ENCODE peak calls at places on chromosomes 4 and X, in six cellular contexts. P, Y, B, L, Q and I are unnamed samples.

GRCh38 chr4:8538703-8539567 is 41.3 kb upstream of the GPR78 start:
- DNase-seq in P (no peak), Y (no peak), B (peak), L (peak), Q (no peak), I (no peak)

GRCh38 chr4:184275766-184276165 is 58.1 kb upstream of the ENPP6 start:
- DNase-seq in P (no peak), Y (no peak), B (peak), L (no peak), Q (no peak), I (no peak)

GRCh38 chrX:120517936-120518335 is 42.8 kb downstream of the CUL4B start:
- DNase-seq in P (no peak), Y (no peak), B (peak), L (peak), Q (no peak), I (no peak)

GRCh38 chrX:30887721-30888120 is 1.3 kb downstream of the TAB3 start:
- DNase-seq in P (no peak), Y (no peak), B (no peak), L (no peak), Q (peak), I (no peak)

GRCh38 chrX:65866762-65867161 is 173.1 kb downstream of the VSIG4 start:
- DNase-seq in P (no peak), Y (no peak), B (no peak), L (no peak), Q (no peak), I (no peak)

GRCh38 chr4:139454646-139455045 is 725 bp downstream of the RAB33B start:
- DNase-seq in P (no peak), Y (no peak), B (peak), L (peak), Q (no peak), I (no peak)

GRCh38 chrX:154660506-154660905 is 7.1 kb upstream of the CTAG2 start:
- DNase-seq in P (no peak), Y (no peak), B (no peak), L (no peak), Q (no peak), I (no peak)

GRCh38 chrX:16559206-16559619 is 90.7 kb upstream of the S100G start:
- DNase-seq in P (no peak), Y (no peak), B (peak), L (no peak), Q (no peak), I (no peak)

GRCh38 chrX:109774706-109775105 is 41.6 kb upstream of the ACSL4 start:
- DNase-seq in P (no peak), Y (no peak), B (no peak), L (peak), Q (no peak), I (no peak)

GRCh38 chrX:55109304-55109703 is 20.5 kb downstream of the PAGE2 start:
- DNase-seq in P (no peak), Y (no peak), B (no peak), L (peak), Q (no peak), I (no peak)

GRCh38 chrX:45508459-45508858 is 307.8 kb upstream of the DIPK2B start:
- DNase-seq in P (no peak), Y (no peak), B (peak), L (peak), Q (no peak), I (no peak)

GRCh38 chrX:42519666-42520231 is 258.2 kb downstream of the PPP1R2C start:
- DNase-seq in P (no peak), Y (no peak), B (peak), L (peak), Q (no peak), I (no peak)

GRCh38 chrX:154368630-154369452 is 5.6 kb downstream of the FLNA start:
- DNase-seq in P (peak), Y (peak), B (peak), L (peak), Q (peak), I (no peak)

GRCh38 chr4:171022698-171023378 is 790.4 kb upstream of the GALNTL6 start:
- DNase-seq in P (no peak), Y (no peak), B (no peak), L (no peak), Q (no peak), I (no peak)

GRCh38 chr4:176788971-176789370 is 3.8 kb downstream of the VEGFC start:
- DNase-seq in P (no peak), Y (no peak), B (peak), L (no peak), Q (no peak), I (no peak)

GRCh38 chr4:111806331-111806730 is 338.9 kb upstream of the FAM241A start:
- DNase-seq in P (no peak), Y (no peak), B (no peak), L (no peak), Q (no peak), I (no peak)

GRCh38 chr4:63170923-63171322 is 1238.3 kb downstream of the TECRL start:
- DNase-seq in P (no peak), Y (no peak), B (no peak), L (no peak), Q (no peak), I (no peak)

GRCh38 chrX:103475381-103475780 is 43.9 kb downstream of the RAB40A start:
- DNase-seq in P (no peak), Y (no peak), B (no peak), L (no peak), Q (no peak), I (no peak)

GRCh38 chr4:40984051-40984450 is 230.3 kb downstream of the APBB2 start:
- DNase-seq in P (no peak), Y (peak), B (no peak), L (no peak), Q (no peak), I (peak)

GRCh38 chr4:808860-809570 is 16.9 kb downstream of the CPLX1 start:
- DNase-seq in P (no peak), Y (no peak), B (no peak), L (no peak), Q (no peak), I (peak)

GRCh38 chr4:23956601-23957364 is 66.9 kb upstream of the PPARGC1A start:
- DNase-seq in P (no peak), Y (no peak), B (no peak), L (peak), Q (no peak), I (no peak)

GRCh38 chr4:112361181-112361791 is 64.1 kb downstream of the ALPK1 start:
- DNase-seq in P (no peak), Y (no peak), B (no peak), L (peak), Q (peak), I (no peak)

GRCh38 chr4:41069838-41070237 is 144.5 kb downstream of the APBB2 start:
- DNase-seq in P (no peak), Y (no peak), B (no peak), L (no peak), Q (no peak), I (no peak)

GRCh38 chr4:6999172-7000086 is 43.7 kb upstream of the TADA2B start:
- DNase-seq in P (no peak), Y (no peak), B (no peak), L (no peak), Q (peak), I (peak)

GRCh38 chr4:185535818-185536729 is 767 bp upstream of the PDLIM3 start:
- DNase-seq in P (no peak), Y (peak), B (peak), L (no peak), Q (no peak), I (peak)

GRCh38 chr4:71962622-71963264 is 69.1 kb upstream of the NPFFR2 start:
- DNase-seq in P (no peak), Y (no peak), B (no peak), L (no peak), Q (no peak), I (no peak)

GRCh38 chr4:40622913-40623312 is 6.8 kb downstream of the RBM47 start:
- DNase-seq in P (no peak), Y (no peak), B (no peak), L (no peak), Q (no peak), I (no peak)

GRCh38 chrX:91435465-91435864 is 826 bp downstream of the PABPC5 start:
- DNase-seq in P (no peak), Y (peak), B (no peak), L (no peak), Q (no peak), I (peak)

GRCh38 chr4:132108784-132109183 is 1040.3 kb upstream of the PCDH10 start:
- DNase-seq in P (no peak), Y (no peak), B (no peak), L (peak), Q (no peak), I (no peak)

GRCh38 chr4:10773010-10773409 is 88.4 kb upstream of the CLNK start:
- DNase-seq in P (no peak), Y (no peak), B (peak), L (no peak), Q (no peak), I (no peak)

GRCh38 chrX:40273356-40274050 is 175.7 kb upstream of the BCOR start:
- DNase-seq in P (no peak), Y (peak), B (peak), L (no peak), Q (no peak), I (peak)

GRCh38 chrX:15781964-15782711 is 8.1 kb upstream of the ZRSR2 start:
- DNase-seq in P (no peak), Y (no peak), B (no peak), L (no peak), Q (no peak), I (no peak)

GRCh38 chr4:138300616-138301015 is 58.5 kb upstream of the SLC7A11 start:
- DNase-seq in P (no peak), Y (no peak), B (no peak), L (peak), Q (no peak), I (no peak)

GRCh38 chr4:138398297-138398696 is 156.1 kb upstream of the SLC7A11 start:
- DNase-seq in P (no peak), Y (no peak), B (peak), L (no peak), Q (no peak), I (peak)

GRCh38 chr4:103076777-103077347 is 301 bp upstream of the SLC9B2 start:
- DNase-seq in P (no peak), Y (no peak), B (no peak), L (no peak), Q (no peak), I (no peak)

GRCh38 chr4:1864076-1865008 is 6.9 kb upstream of the NSD2 start:
- DNase-seq in P (no peak), Y (no peak), B (no peak), L (no peak), Q (no peak), I (no peak)